ENCODE peak calls at places on chromosomes 3 and 15, in six cellular contexts. P is NCI-H2081; L is effector CD4-positive, alpha-beta T cell; V is mesothelial cell of epicardium; E is activated naive CD8-positive, alpha-beta T cell treated with anti-CD3 and anti-CD28 coated beads for 36 hours; Q is heart left ventricle. I is an unnamed sample.

GRCh38 chr3:127159547-127159946 is 33.4 kb upstream of the PRR23E start:
- DNase-seq in V (no peak), L (no peak), Q (no peak), E (no peak), P (peak; percentile 83), I (no peak)

GRCh38 chr15:39846108-39846507 is 63.5 kb upstream of the FSIP1 start:
- DNase-seq in E (no peak), L (no peak), P (no peak), Q (no peak), V (no peak), I (no peak)

GRCh38 chr3:141644931-141645330 is 93.2 kb upstream of the RNF7 start:
- DNase-seq in E (peak; percentile 62), L (peak; percentile 51), V (no peak), P (peak; percentile 61), Q (peak; percentile 76), I (peak; percentile 80)

GRCh38 chr3:37053337-37053736 is 60.0 kb downstream of the MLH1 start:
- DNase-seq in V (no peak), L (no peak), Q (no peak), P (no peak), E (no peak), I (no peak)

GRCh38 chr3:172647823-172648222 is 63.0 kb downstream of the NCEH1 start:
- DNase-seq in E (no peak), L (no peak), P (peak; percentile 90), Q (peak; percentile 33), V (no peak), I (no peak)

GRCh38 chr3:29686889-29687592 is 406.2 kb downstream of the RBMS3 start:
- DNase-seq in P (no peak), E (no peak), V (no peak), Q (no peak), L (no peak), I (no peak)

GRCh38 chr3:64266065-64266874 is 41.0 kb upstream of the PRICKLE2 start:
- DNase-seq in P (no peak), E (no peak), V (no peak), L (no peak), Q (no peak), I (peak; percentile 90)

GRCh38 chr3:135694142-135694541 is 271.4 kb upstream of the PPP2R3A start:
- DNase-seq in E (no peak), P (peak; percentile 97), V (no peak), Q (no peak), L (no peak), I (peak; percentile 16)

GRCh38 chr3:76615739-76616138 is 424.2 kb upstream of the ROBO2 start:
- DNase-seq in Q (no peak), L (no peak), V (no peak), P (no peak), E (no peak), I (no peak)

GRCh38 chr3:48047841-48048456 is 31.7 kb upstream of the MAP4 start:
- DNase-seq in E (no peak), V (no peak), L (no peak), P (no peak), Q (no peak), I (peak; percentile 46)

GRCh38 chr15:85407421-85408269 is 27.2 kb downstream of the AKAP13 start:
- DNase-seq in L (no peak), Q (no peak), V (no peak), P (peak; percentile 27), E (peak; percentile 45), I (peak; percentile 76)

GRCh38 chr3:127161973-127162579 is 30.9 kb upstream of the PRR23E start:
- DNase-seq in Q (no peak), V (no peak), E (no peak), L (no peak), P (no peak), I (no peak)

I was measured in cardiac muscle cell.